ENCODE peak calls at places on chromosome 10, in six cellular contexts. G, T, A, C, L and U are unnamed samples.
A peak's percentile ranks its signal among the peaks of the same experiment; 100 is the strongest.

GRCh38 chr10:50379652-50380051 is 128.3 kb upstream of the ASAH2 start:
- DNase-seq in L (no peak), T (no peak), G (no peak), A (no peak), C (no peak), U (no peak)

GRCh38 chr10:51074238-51075028 is at the start of gene PRKG1:
- DNase-seq in A (peak; percentile 77), L (peak; percentile 80), C (peak; percentile 54), T (peak; percentile 91), G (peak; percentile 62), U (no peak)

GRCh38 chr10:71878327-71879034 is 27.4 kb upstream of the PSAP start:
- DNase-seq in A (no peak), C (no peak), G (no peak), T (peak; percentile 32), L (no peak), U (peak; percentile 24)

GRCh38 chr10:71397340-71398212 is 856 bp downstream of the CDH23 start:
- DNase-seq in T (peak; percentile 67), L (no peak), A (no peak), G (no peak), C (no peak), U (no peak)

GRCh38 chr10:22042557-22043326 is 39.2 kb upstream of the DNAJC1 start:
- DNase-seq in T (peak; percentile 39), G (no peak), L (no peak), A (no peak), C (no peak), U (no peak)

GRCh38 chr10:13794982-13795381 is 208.2 kb downstream of the PRPF18 start:
- DNase-seq in G (no peak), T (no peak), A (no peak), L (no peak), C (no peak), U (no peak)

GRCh38 chr10:10361486-10361885 is 656.2 kb upstream of the CELF2 start:
- DNase-seq in A (no peak), G (no peak), C (no peak), T (no peak), L (no peak), U (no peak)

GRCh38 chr10:51718804-51719291 is 19.5 kb upstream of the CSTF2T start:
- DNase-seq in C (no peak), G (no peak), A (no peak), L (peak; percentile 28), T (no peak), U (no peak)

GRCh38 chr10:122514045-122514840 is 46.3 kb upstream of the DMBT1 start:
- DNase-seq in A (no peak), T (no peak), C (no peak), L (peak; percentile 56), G (no peak), U (no peak)

DNA sequence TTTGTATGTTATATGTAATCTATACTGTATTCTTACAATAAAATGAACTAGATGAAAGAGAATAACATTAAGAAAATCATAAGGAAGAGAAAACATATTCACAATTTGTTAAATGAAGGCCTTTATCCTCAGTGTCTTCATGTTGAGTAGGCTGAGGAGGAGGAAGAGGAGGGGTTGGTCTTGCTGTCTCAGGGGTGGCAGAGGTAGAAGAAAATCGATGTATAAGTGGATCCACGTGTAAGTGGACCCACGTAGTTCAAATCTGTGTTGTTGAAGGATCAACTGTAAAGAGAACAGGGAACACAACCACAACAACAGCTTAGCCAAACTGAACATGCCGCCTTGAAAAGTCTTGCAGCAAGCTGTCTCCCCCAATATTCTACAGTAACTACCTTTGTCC is 161.6 kb upstream of the NRP1 start:
- DNase-seq in A (no peak), G (no peak), C (no peak), T (no peak), L (no peak), U (no peak)
- TF ChIP-seq CTCF in A (no peak), G (no peak), C (no peak), T (no peak), L (no peak), U (no peak)

DNA sequence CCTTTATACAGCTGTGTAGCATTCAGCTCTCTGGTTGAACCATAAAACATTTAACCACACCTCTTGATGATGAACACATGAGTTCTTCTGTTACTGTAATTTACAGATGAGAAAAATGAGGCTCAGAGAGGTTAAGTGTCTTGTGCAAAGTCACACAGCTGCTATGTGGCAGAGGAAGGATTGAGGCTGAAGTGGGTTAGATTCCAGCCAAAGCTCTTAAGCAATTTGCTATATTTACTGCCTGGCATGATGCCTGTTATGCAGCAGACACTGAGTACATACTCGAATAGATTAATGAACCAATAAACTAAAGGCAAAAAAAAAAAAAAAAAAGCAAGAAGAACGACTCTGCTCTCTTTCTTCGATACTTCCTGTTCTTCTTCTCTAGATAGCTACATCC is 35.7 kb downstream of the GFRA1 start:
- DNase-seq in A (no peak), G (no peak), L (no peak), T (no peak), C (no peak), U (no peak)
- H3K27ac ChIP-seq in A (no peak overlapping the region), G (no peak overlapping the region), L (no peak overlapping the region), T (no peak overlapping the region), C (no peak overlapping the region), U (no peak overlapping the region)

GRCh38 chr10:83371696-83372490 is 767.4 kb upstream of the GHITM start:
- DNase-seq in G (no peak), T (no peak), L (no peak), A (no peak), C (no peak), U (no peak)

GRCh38 chr10:83374741-83375140 is 764.6 kb upstream of the GHITM start:
- DNase-seq in L (no peak), T (no peak), A (no peak), C (no peak), G (no peak), U (no peak)

GRCh38 chr10:83372646-83373045 is 766.7 kb upstream of the GHITM start:
- DNase-seq in A (no peak), G (no peak), T (no peak), L (peak; percentile 0), C (no peak), U (no peak)

GRCh38 chr10:83375274-83375673 is 764.0 kb upstream of the GHITM start:
- DNase-seq in L (no peak), A (no peak), G (no peak), T (no peak), C (no peak), U (no peak)

DNA sequence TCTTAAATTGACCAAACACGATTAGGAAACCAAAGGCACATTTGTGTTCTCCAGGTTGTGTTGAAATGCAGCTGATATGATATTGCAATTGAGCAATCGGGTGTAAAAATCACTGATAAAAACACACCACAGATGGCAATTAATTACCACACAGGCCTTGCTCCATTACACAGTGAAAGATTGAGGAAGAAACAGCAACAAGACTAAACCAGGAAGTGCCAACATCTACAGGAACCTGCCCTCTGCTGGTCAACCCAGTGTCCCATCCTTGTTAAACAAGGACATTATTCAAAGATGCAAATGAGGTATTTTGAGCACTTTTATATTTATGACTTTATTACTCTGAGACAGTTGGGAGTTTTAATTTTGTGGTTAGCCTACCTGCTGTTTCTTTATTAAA is 765.6 kb upstream of the GHITM start:
- DNase-seq in C (no peak), T (peak; percentile 50), A (no peak), G (no peak), L (peak; percentile 1), U (no peak)
- TF ChIP-seq CTCF in C (no peak), T (peak; percentile 61), A (no peak), G (no peak), L (peak; percentile 13), U (no peak)

DNA sequence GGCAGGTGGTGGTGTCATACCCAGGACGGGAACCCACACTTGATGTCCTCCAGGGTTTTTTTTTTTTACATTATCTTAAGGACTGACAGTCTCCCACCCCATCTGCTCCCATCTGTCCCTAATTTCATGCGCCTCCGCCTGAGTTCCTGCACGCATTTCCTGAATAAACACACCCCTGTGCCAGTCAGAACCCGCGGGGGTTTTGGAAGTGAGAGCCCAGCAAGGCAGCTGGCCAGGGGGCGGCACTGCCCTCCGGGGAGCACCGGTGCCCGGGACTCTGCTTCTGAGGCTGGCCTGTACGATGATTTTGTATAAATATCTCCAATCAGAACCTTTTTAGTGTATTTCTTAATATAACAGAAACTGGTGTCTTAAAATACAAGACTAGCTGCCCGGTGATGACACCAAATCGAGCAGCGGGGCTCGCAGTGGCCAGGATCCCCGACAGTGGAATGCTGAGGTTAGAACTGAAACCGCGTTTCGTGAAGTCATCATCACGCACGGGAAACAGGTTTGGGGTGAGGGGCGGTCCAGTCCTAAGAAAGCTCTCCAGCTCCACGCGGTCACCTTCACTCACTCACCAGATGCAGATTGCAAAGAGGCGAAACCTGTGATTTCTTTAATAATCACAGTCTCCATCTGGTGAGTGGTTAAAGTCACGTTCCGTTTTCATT is 19.8 kb downstream of the BNIP3 start:
- DNase-seq in G (no peak), A (no peak), L (no peak), T (no peak), C (no peak), U (no peak)
- H3K27ac ChIP-seq in G (no peak overlapping the region), A (no peak overlapping the region), L (no peak overlapping the region), T (no peak overlapping the region), C (no peak overlapping the region), U (no peak overlapping the region)

DNA sequence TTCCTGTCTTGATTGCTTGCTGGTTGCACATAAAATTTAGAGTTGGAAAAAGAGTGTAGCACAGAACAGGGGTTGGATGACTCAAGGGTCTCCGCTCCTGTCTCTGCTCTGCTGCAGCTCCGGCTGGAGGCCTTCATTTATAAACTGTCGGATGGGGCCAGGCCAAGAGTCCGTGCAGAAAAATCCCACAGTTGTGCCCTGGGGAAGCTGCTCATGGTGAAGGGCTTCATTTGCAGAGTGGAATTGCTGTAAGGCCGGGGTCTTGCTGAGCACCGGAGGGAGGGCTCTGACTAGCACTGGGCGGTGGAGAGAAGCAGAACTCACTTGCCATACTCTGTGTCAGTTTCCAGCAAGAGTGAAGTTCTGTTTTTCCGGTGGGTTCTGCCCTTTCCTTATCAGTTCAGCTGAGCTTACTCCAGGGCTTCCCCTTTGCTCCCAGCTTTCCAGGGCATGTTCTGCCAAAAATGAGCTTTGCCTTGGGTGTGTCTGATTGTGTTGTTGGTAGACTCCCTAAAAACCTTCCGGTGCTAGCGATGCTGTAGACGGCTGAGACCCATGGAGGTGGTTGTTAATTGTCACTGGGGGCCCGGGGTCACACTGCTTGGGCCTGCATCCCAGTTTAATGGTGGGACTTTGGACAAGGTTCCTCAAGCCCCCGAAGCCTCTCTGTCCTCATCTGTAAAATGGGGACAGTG is 67.2 kb downstream of the CAMK1D start:
- DNase-seq in T (no peak), A (no peak), G (peak; percentile 17), C (no peak), L (no peak), U (no peak)
- TF ChIP-seq CTCF in T (no peak), A (no peak), G (no peak), C (no peak), L (no peak), U (no peak)